ENCODE peak calls at places on chromosomes 11 and 22, in four cellular contexts. L, T, Z and S are unnamed samples.

GRCh38 chr22:37263966-37264887 is 18.1 kb upstream of the CYTH4 start:
- DNase-seq in L (no peak), T (no peak), Z (no peak), S (no peak)

GRCh38 chr22:31126869-31127175 is 4.1 kb downstream of the INPP5J start:
- DNase-seq in L (peak), Z (no peak), T (no peak), S (no peak)

GRCh38 chr11:19437760-19438159 is 197.0 kb upstream of the E2F8 start:
- DNase-seq in Z (peak), L (no peak), T (no peak), S (no peak)

GRCh38 chr11:108916935-108917334 is 252.1 kb downstream of the DDX10 start:
- DNase-seq in Z (no peak), T (no peak), L (no peak), S (no peak)

GRCh38 chr11:117281159-117281558 is 10.0 kb upstream of the BACE1-AS start:
- DNase-seq in T (no peak), L (no peak), Z (peak), S (no peak)

GRCh38 chr11:75924966-75925784 is 110.2 kb downstream of the UVRAG start:
- DNase-seq in L (no peak), T (no peak), Z (peak), S (peak)

GRCh38 chr11:43632171-43632570 is 48.4 kb upstream of the HSD17B12 start:
- DNase-seq in Z (peak), T (no peak), L (no peak), S (no peak)

GRCh38 chr11:62193954-62194353 is 3.9 kb downstream of the SCGB1D1 start:
- DNase-seq in L (no peak), T (no peak), Z (peak), S (no peak)

GRCh38 chr22:23274146-23274526 is 93.8 kb downstream of the BCR start:
- DNase-seq in T (no peak), L (no peak), Z (no peak), S (peak)

GRCh38 chr11:2743427-2744110 is 43.8 kb upstream of the KCNQ1OT1 start:
- DNase-seq in T (no peak), L (peak), Z (no peak), S (no peak)

GRCh38 chr11:21464601-21465193 is 728.2 kb upstream of the ANO5 start:
- DNase-seq in Z (no peak), T (no peak), L (no peak), S (no peak)

GRCh38 chr11:936199-936598 is 10.5 kb downstream of the AP2A2 start:
- DNase-seq in Z (no peak), T (no peak), L (no peak), S (no peak)

GRCh38 chr11:77370217-77370616 is 68.7 kb upstream of the GDPD4 start:
- DNase-seq in T (no peak), L (no peak), Z (no peak), S (no peak)

GRCh38 chr11:59857444-59858434 is 8.5 kb downstream of the TCN1 start:
- DNase-seq in L (no peak), Z (peak), T (no peak), S (no peak)